ENCODE peak calls at places on chromosomes 11 and 22, in eight cellular contexts. M, H, D, L, S, G, K and X are unnamed samples.

GRCh38 chr22:31343235-31344191 is 2.6 kb downstream of the PATZ1 start:
- DNase-seq in M (no peak), H (no peak), D (peak), L (peak), S (no peak), G (no peak), K (no peak), X (no peak)

GRCh38 chr11:111733009-111733408 is 33.2 kb downstream of the PPP2R1B start:
- DNase-seq in M (no peak), H (peak), D (peak), L (no peak), S (no peak), G (no peak), K (no peak), X (no peak)

GRCh38 chr22:36763576-36763975 is 12.3 kb downstream of the IFT27 start:
- DNase-seq in M (no peak), H (no peak), D (peak), L (no peak), S (no peak), G (no peak), K (no peak), X (no peak)

GRCh38 chr11:66275396-66275795 is 2.6 kb upstream of the CNIH2 start:
- DNase-seq in M (no peak), H (no peak), D (no peak), L (no peak), S (no peak), G (no peak), K (no peak), X (no peak)

GRCh38 chr22:29203456-29203855 is 2.2 kb upstream of the EMID1 start:
- DNase-seq in M (no peak), H (no peak), D (no peak), L (no peak), S (no peak), G (no peak), K (no peak), X (no peak)

GRCh38 chr11:130882138-130882551 is 34.1 kb downstream of the SNX19 start:
- DNase-seq in M (no peak), H (no peak), D (no peak), L (no peak), S (peak), G (no peak), K (no peak), X (no peak)

GRCh38 chr11:36165638-36166389 is 123.4 kb downstream of the COMMD9 start:
- DNase-seq in M (no peak), H (peak), D (no peak), L (no peak), S (peak), G (no peak), K (no peak), X (no peak)

GRCh38 chr22:46003271-46004091 is 26.5 kb upstream of the WNT7B start:
- DNase-seq in M (no peak), H (no peak), D (peak), L (no peak), S (peak), G (no peak), K (no peak), X (no peak)

GRCh38 chr22:36737776-36738175 is 34.2 kb upstream of the CACNG2 start:
- DNase-seq in M (no peak), H (no peak), D (no peak), L (no peak), S (no peak), G (no peak), K (no peak), X (no peak)

GRCh38 chr11:58963551-58964075 is 24.3 kb downstream of the GLYATL1 start:
- DNase-seq in M (no peak), H (no peak), D (no peak), L (no peak), S (no peak), G (no peak), K (no peak), X (no peak)

GRCh38 chr11:10044618-10045017 is 249.4 kb downstream of the SBF2 start:
- DNase-seq in M (no peak), H (no peak), D (no peak), L (no peak), S (peak), G (no peak), K (no peak), X (no peak)

GRCh38 chr11:69920500-69921428 is 101.5 kb upstream of the FGF3 start:
- DNase-seq in M (no peak), H (no peak), D (peak), L (no peak), S (no peak), G (no peak), K (no peak), X (no peak)

GRCh38 chr11:8261921-8262551 is 1.6 kb downstream of the LMO1 start:
- DNase-seq in M (no peak), H (no peak), D (no peak), L (no peak), S (no peak), G (no peak), K (no peak), X (no peak)

GRCh38 chr11:123227763-123228488 is 32.9 kb upstream of the CLMP start:
- DNase-seq in M (no peak), H (no peak), D (no peak), L (no peak), S (no peak), G (no peak), K (no peak), X (no peak)

GRCh38 chr22:17807571-17808410 is 33.5 kb upstream of the BID start:
- DNase-seq in M (no peak), H (no peak), D (no peak), L (no peak), S (no peak), G (no peak), K (no peak), X (no peak)

GRCh38 chr11:61267437-61267841 is 26.5 kb downstream of the PGA5 start:
- DNase-seq in M (no peak), H (no peak), D (no peak), L (no peak), S (no peak), G (no peak), K (no peak), X (no peak)

GRCh38 chr11:17395978-17396377 is 7.5 kb upstream of the KCNJ11 start:
- DNase-seq in M (no peak), H (no peak), D (no peak), L (no peak), S (no peak), G (no peak), K (no peak), X (no peak)

GRCh38 chr11:8262552-8263108 is 1.0 kb downstream of the LMO1 start:
- DNase-seq in M (no peak), H (peak), D (peak), L (peak), S (peak), G (no peak), K (no peak), X (no peak)

GRCh38 chr22:27260087-27260730 is 541.3 kb downstream of the MN1 start:
- DNase-seq in M (no peak), H (no peak), D (no peak), L (no peak), S (no peak), G (no peak), K (no peak), X (no peak)

GRCh38 chr11:17568944-17569343 is 21.9 kb downstream of the OTOG start:
- DNase-seq in M (no peak), H (no peak), D (peak), L (no peak), S (no peak), G (no peak), K (no peak), X (no peak)

GRCh38 chr22:20783844-20784723 is 10.2 kb downstream of the SERPIND1 start:
- DNase-seq in M (no peak), H (peak), D (no peak), L (peak), S (peak), G (no peak), K (peak), X (no peak)